ENCODE peak calls at places on chromosomes 13 and 19, in four cellular contexts. L is activated T-cell treated with anti-CD3 and anti-CD28 coated beads for 1 hour; U is CD8-positive, alpha-beta T cell; I is cardiac fibroblast. Y is an unnamed sample.

GRCh38 chr19:33194527-33194883 is 375 bp downstream of the LRP3 start:
- DNase-seq in L (no peak), U (no peak), I (no peak), Y (no peak)

GRCh38 chr13:113355621-113356020 is 8.3 kb downstream of the GRTP1 start:
- DNase-seq in L (no peak), U (no peak), I (no peak), Y (no peak)

GRCh38 chr13:48072304-48072703 is 22.6 kb downstream of the MED4 start:
- DNase-seq in L (no peak), U (no peak), I (no peak), Y (no peak)

GRCh38 chr19:29372921-29373797 is 152.6 kb upstream of the VSTM2B start:
- DNase-seq in L (no peak), U (no peak), I (no peak), Y (peak; percentile 49)

GRCh38 chr13:100210966-100211710 is 122.2 kb downstream of the PCCA start:
- DNase-seq in L (no peak), U (no peak), I (no peak), Y (no peak)

GRCh38 chr19:58557253-58558065 is 952 bp downstream of the UBE2M start:
- DNase-seq in L (no peak), U (no peak), I (no peak), Y (no peak)

GRCh38 chr13:74040200-74040599 is 94.0 kb downstream of the KLF12 start:
- DNase-seq in L (no peak), U (peak; percentile 26), I (peak; percentile 34), Y (no peak)

GRCh38 chr13:98346904-98347636 is 170.0 kb upstream of the RNF113B start:
- DNase-seq in L (no peak), U (no peak), I (no peak), Y (peak; percentile 34)

GRCh38 chr19:12545267-12545666 is 6.0 kb downstream of the ZNF564 start:
- DNase-seq in L (no peak), U (no peak), I (no peak), Y (no peak)

GRCh38 chr13:51814825-51815650 is 11.1 kb upstream of the DHRS12 start:
- DNase-seq in L (peak; percentile 60), U (peak; percentile 69), I (peak; percentile 73), Y (no peak)

GRCh38 chr19:6048808-6049405 is 61.4 kb downstream of the RFX2 start:
- DNase-seq in L (peak; percentile 72), U (peak; percentile 79), I (peak; percentile 79), Y (peak; percentile 90)

GRCh38 chr19:44647144-44647543 is 3.4 kb downstream of the PVR start:
- DNase-seq in L (no peak), U (no peak), I (no peak), Y (no peak)

GRCh38 chr13:99282264-99283231 is 24.4 kb upstream of the GPR18 start:
- DNase-seq in L (no peak), U (no peak), I (no peak), Y (no peak)

GRCh38 chr19:18425515-18426415 is 6.6 kb downstream of the SSBP4 start:
- DNase-seq in L (no peak), U (peak; percentile 36), I (peak; percentile 74), Y (no peak)

GRCh38 chr13:30742896-30743295 is 7.6 kb downstream of the ALOX5AP start:
- DNase-seq in L (no peak), U (no peak), I (no peak), Y (no peak)

GRCh38 chr13:113369881-113370280 is 6.0 kb upstream of the GRTP1 start:
- DNase-seq in L (no peak), U (no peak), I (no peak), Y (peak; percentile 60)

Y was measured in osteocyte.